ENCODE peak calls at places on chromosomes 16 and 17, in nine cellular contexts. One of them, this sample, is unnamed.

GRCh38 chr17:30379303-30380105 is 777 bp downstream of the CPD start:
- DNase-seq in PC-9: no peak
- DNase-seq in left ventricle myocardium inferior: peak; percentile 20
- DNase-seq in CD8-positive, alpha-beta T cell: no peak
- DNase-seq in transverse colon: peak; percentile 33
- DNase-seq in esophagus squamous epithelium: no peak
- DNase-seq in adrenal gland: peak; percentile 14
- DNase-seq in fibroblast of lung: no peak
- DNase-seq in thoracic aorta: no peak
- DNase-seq in this sample: peak; percentile 43

GRCh38 chr17:81153340-81153803 is 11.9 kb upstream of the PVALEF start:
- DNase-seq in PC-9: no peak
- DNase-seq in left ventricle myocardium inferior: no peak
- DNase-seq in CD8-positive, alpha-beta T cell: no peak
- DNase-seq in transverse colon: no peak
- DNase-seq in esophagus squamous epithelium: no peak
- DNase-seq in adrenal gland: peak; percentile 23
- DNase-seq in fibroblast of lung: peak; percentile 18
- DNase-seq in thoracic aorta: no peak
- DNase-seq in this sample: peak; percentile 24

GRCh38 chr16:11139624-11140375 is 116.2 kb downstream of the SOCS1 start:
- DNase-seq in PC-9: no peak
- DNase-seq in left ventricle myocardium inferior: no peak
- DNase-seq in CD8-positive, alpha-beta T cell: peak; percentile 41
- DNase-seq in transverse colon: no peak
- DNase-seq in esophagus squamous epithelium: no peak
- DNase-seq in adrenal gland: no peak
- DNase-seq in fibroblast of lung: no peak
- DNase-seq in thoracic aorta: no peak
- DNase-seq in this sample: no peak

GRCh38 chr16:74448990-74449389 is 27.7 kb upstream of the CLEC18B start:
- DNase-seq in PC-9: peak; percentile 80
- DNase-seq in left ventricle myocardium inferior: peak; percentile 63
- DNase-seq in CD8-positive, alpha-beta T cell: no peak
- DNase-seq in transverse colon: peak; percentile 56
- DNase-seq in esophagus squamous epithelium: no peak
- DNase-seq in adrenal gland: peak; percentile 77
- DNase-seq in fibroblast of lung: peak; percentile 98
- DNase-seq in thoracic aorta: peak; percentile 18
- DNase-seq in this sample: peak; percentile 74

GRCh38 chr17:41308251-41308917 is 725 bp downstream of the KRTAP16-1 start:
- DNase-seq in PC-9: no peak
- DNase-seq in left ventricle myocardium inferior: peak; percentile 58
- DNase-seq in CD8-positive, alpha-beta T cell: peak; percentile 95
- DNase-seq in transverse colon: peak; percentile 63
- DNase-seq in esophagus squamous epithelium: peak; percentile 41
- DNase-seq in adrenal gland: peak; percentile 8
- DNase-seq in fibroblast of lung: no peak
- DNase-seq in thoracic aorta: no peak
- DNase-seq in this sample: peak; percentile 51

GRCh38 chr17:8038954-8039610 is at the start of gene ALOX15B:
- DNase-seq in PC-9: no peak
- DNase-seq in left ventricle myocardium inferior: no peak
- DNase-seq in CD8-positive, alpha-beta T cell: no peak
- DNase-seq in transverse colon: peak; percentile 86
- DNase-seq in esophagus squamous epithelium: no peak
- DNase-seq in adrenal gland: no peak
- DNase-seq in fibroblast of lung: no peak
- DNase-seq in thoracic aorta: no peak
- DNase-seq in this sample: peak; percentile 85

GRCh38 chr16:85640606-85641005 is 27.5 kb downstream of the GSE1 start:
- DNase-seq in PC-9: no peak
- DNase-seq in left ventricle myocardium inferior: no peak
- DNase-seq in CD8-positive, alpha-beta T cell: no peak
- DNase-seq in transverse colon: no peak
- DNase-seq in esophagus squamous epithelium: no peak
- DNase-seq in adrenal gland: no peak
- DNase-seq in fibroblast of lung: no peak
- DNase-seq in thoracic aorta: no peak
- DNase-seq in this sample: no peak

GRCh38 chr17:8122391-8122922 is 1.4 kb downstream of the HES7 start:
- DNase-seq in PC-9: no peak
- DNase-seq in left ventricle myocardium inferior: no peak
- DNase-seq in CD8-positive, alpha-beta T cell: no peak
- DNase-seq in transverse colon: no peak
- DNase-seq in esophagus squamous epithelium: no peak
- DNase-seq in adrenal gland: no peak
- DNase-seq in fibroblast of lung: peak; percentile 66
- DNase-seq in thoracic aorta: no peak
- DNase-seq in this sample: no peak

GRCh38 chr17:52158450-52159042 is at the start of gene CA10:
- DNase-seq in PC-9: no peak
- DNase-seq in left ventricle myocardium inferior: no peak
- DNase-seq in CD8-positive, alpha-beta T cell: no peak
- DNase-seq in transverse colon: no peak
- DNase-seq in esophagus squamous epithelium: no peak
- DNase-seq in adrenal gland: no peak
- DNase-seq in fibroblast of lung: no peak
- DNase-seq in thoracic aorta: no peak
- DNase-seq in this sample: peak; percentile 59

GRCh38 chr17:51486885-51487520 is 226.7 kb downstream of the UTP18 start:
- DNase-seq in PC-9: no peak
- DNase-seq in left ventricle myocardium inferior: no peak
- DNase-seq in CD8-positive, alpha-beta T cell: no peak
- DNase-seq in transverse colon: no peak
- DNase-seq in esophagus squamous epithelium: no peak
- DNase-seq in adrenal gland: no peak
- DNase-seq in fibroblast of lung: no peak
- DNase-seq in thoracic aorta: no peak
- DNase-seq in this sample: no peak

GRCh38 chr16:29876186-29876577 is 13.2 kb upstream of the CDIPT start:
- DNase-seq in PC-9: no peak
- DNase-seq in left ventricle myocardium inferior: no peak
- DNase-seq in CD8-positive, alpha-beta T cell: no peak
- DNase-seq in transverse colon: no peak
- DNase-seq in esophagus squamous epithelium: no peak
- DNase-seq in adrenal gland: no peak
- DNase-seq in fibroblast of lung: no peak
- DNase-seq in thoracic aorta: no peak
- DNase-seq in this sample: no peak

GRCh38 chr16:77404823-77405222 is 30.0 kb downstream of the ADAMTS18 start:
- DNase-seq in PC-9: no peak
- DNase-seq in left ventricle myocardium inferior: no peak
- DNase-seq in CD8-positive, alpha-beta T cell: no peak
- DNase-seq in transverse colon: no peak
- DNase-seq in esophagus squamous epithelium: no peak
- DNase-seq in adrenal gland: no peak
- DNase-seq in fibroblast of lung: no peak
- DNase-seq in thoracic aorta: no peak
- DNase-seq in this sample: peak; percentile 17

GRCh38 chr16:50535506-50536257 is 12.5 kb upstream of the NKD1 start:
- DNase-seq in PC-9: no peak
- DNase-seq in left ventricle myocardium inferior: no peak
- DNase-seq in CD8-positive, alpha-beta T cell: no peak
- DNase-seq in transverse colon: no peak
- DNase-seq in esophagus squamous epithelium: no peak
- DNase-seq in adrenal gland: no peak
- DNase-seq in fibroblast of lung: no peak
- DNase-seq in thoracic aorta: no peak
- DNase-seq in this sample: peak; percentile 52

GRCh38 chr17:45270828-45271418 is 9.0 kb upstream of the SPATA32 start:
- DNase-seq in PC-9: no peak
- DNase-seq in left ventricle myocardium inferior: no peak
- DNase-seq in CD8-positive, alpha-beta T cell: peak; percentile 58
- DNase-seq in transverse colon: no peak
- DNase-seq in esophagus squamous epithelium: no peak
- DNase-seq in adrenal gland: no peak
- DNase-seq in fibroblast of lung: no peak
- DNase-seq in thoracic aorta: no peak
- DNase-seq in this sample: peak; percentile 85

GRCh38 chr16:15557258-15557657 is 85.7 kb downstream of the MARF1 start:
- DNase-seq in PC-9: no peak
- DNase-seq in left ventricle myocardium inferior: no peak
- DNase-seq in CD8-positive, alpha-beta T cell: no peak
- DNase-seq in transverse colon: no peak
- DNase-seq in esophagus squamous epithelium: no peak
- DNase-seq in adrenal gland: no peak
- DNase-seq in fibroblast of lung: no peak
- DNase-seq in thoracic aorta: no peak
- DNase-seq in this sample: no peak

GRCh38 chr17:16417896-16418683 is 2.7 kb downstream of the TRPV2 start:
- DNase-seq in PC-9: peak; percentile 47
- DNase-seq in left ventricle myocardium inferior: no peak
- DNase-seq in CD8-positive, alpha-beta T cell: no peak
- DNase-seq in transverse colon: no peak
- DNase-seq in esophagus squamous epithelium: no peak
- DNase-seq in adrenal gland: no peak
- DNase-seq in fibroblast of lung: peak; percentile 26
- DNase-seq in thoracic aorta: no peak
- DNase-seq in this sample: no peak

DNA sequence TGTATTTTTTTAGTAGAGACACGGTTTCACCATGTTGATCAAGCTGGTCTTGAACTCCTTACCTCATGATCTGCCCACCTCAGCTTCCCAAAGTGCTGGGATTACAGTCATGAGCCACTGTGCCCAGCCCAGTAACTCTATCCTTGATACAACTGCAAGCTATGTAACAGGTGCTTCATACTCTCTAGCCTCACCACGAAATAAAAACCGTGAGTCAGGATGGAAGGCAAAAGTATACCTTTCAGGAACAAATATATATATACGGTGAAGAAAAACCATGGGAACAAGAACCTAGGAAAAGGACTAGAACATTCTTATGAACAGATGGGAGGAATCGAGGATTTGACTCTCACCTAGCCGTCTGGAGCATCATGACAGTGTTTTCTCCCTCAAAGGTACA is 9.6 kb upstream of the FBF1 start:
- DNase-seq in PC-9: no peak
- DNase-seq in left ventricle myocardium inferior: no peak
- DNase-seq in CD8-positive, alpha-beta T cell: no peak
- DNase-seq in transverse colon: no peak
- DNase-seq in esophagus squamous epithelium: no peak
- DNase-seq in adrenal gland: no peak
- DNase-seq in fibroblast of lung: no peak
- DNase-seq in thoracic aorta: no peak
- DNase-seq in this sample: no peak
- H3K36me3 ChIP-seq in PC-9: peaks cover 47% of the 10 kb centered on the region
- H3K36me3 ChIP-seq in left ventricle myocardium inferior: peaks cover 99% of the 10 kb centered on the region
- H3K36me3 ChIP-seq in CD8-positive, alpha-beta T cell: peaks cover 42% of the 10 kb centered on the region
- H3K36me3 ChIP-seq in transverse colon: peaks cover 85% of the 10 kb centered on the region
- H3K36me3 ChIP-seq in esophagus squamous epithelium: peaks cover 42% of the 10 kb centered on the region
- H3K36me3 ChIP-seq in adrenal gland: peaks cover 99% of the 10 kb centered on the region
- H3K36me3 ChIP-seq in fibroblast of lung: peaks cover 8% of the 10 kb centered on the region
- H3K36me3 ChIP-seq in thoracic aorta: peaks cover 62% of the 10 kb centered on the region
- H3K36me3 ChIP-seq in this sample: peaks cover 100% of the 10 kb centered on the region

DNA sequence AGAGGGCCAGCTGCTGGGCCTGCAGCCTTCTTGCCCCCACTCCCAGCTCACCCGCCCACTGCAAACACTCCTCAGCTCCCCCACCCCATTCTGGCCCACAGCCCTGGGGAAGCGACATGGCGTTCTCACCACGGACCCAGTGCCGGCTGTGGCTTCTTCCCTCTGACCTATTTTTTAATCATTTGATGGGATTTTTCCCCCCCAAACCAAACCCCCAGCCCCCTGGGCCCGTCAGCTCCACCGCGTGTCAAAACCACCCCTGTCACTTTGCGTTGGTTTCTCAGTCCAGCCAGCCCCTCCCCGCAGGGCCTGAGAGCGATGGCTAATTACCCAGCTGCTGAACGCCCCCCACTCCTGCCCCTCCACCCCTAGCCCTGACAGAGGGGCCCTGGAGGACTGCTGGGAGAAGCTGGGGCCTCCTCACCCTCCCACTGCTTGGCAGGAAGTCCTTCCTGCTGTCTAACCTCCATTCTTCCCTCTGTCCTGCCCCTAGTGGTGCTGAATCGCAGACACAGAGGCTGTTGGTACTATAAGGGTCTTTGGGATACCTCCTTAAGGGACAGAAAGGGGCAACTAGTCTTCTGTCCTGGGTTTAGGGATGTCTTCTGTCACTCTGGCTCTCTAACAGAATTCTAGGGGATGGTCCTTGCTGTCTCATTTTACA is 7.5 kb upstream of the TBX21 start:
- DNase-seq in PC-9: no peak
- DNase-seq in left ventricle myocardium inferior: no peak
- DNase-seq in CD8-positive, alpha-beta T cell: no peak
- DNase-seq in transverse colon: no peak
- DNase-seq in esophagus squamous epithelium: no peak
- DNase-seq in adrenal gland: no peak
- DNase-seq in fibroblast of lung: no peak
- DNase-seq in thoracic aorta: no peak
- DNase-seq in this sample: no peak
- TF ChIP-seq CTCF in PC-9: no peak
- TF ChIP-seq CTCF in left ventricle myocardium inferior: no peak
- TF ChIP-seq CTCF in CD8-positive, alpha-beta T cell: no peak
- TF ChIP-seq CTCF in transverse colon: no peak
- TF ChIP-seq CTCF in esophagus squamous epithelium: no peak
- TF ChIP-seq CTCF in adrenal gland: no peak
- TF ChIP-seq CTCF in fibroblast of lung: peak; percentile 10
- TF ChIP-seq CTCF in thoracic aorta: no peak
- TF ChIP-seq CTCF in this sample: no peak

DNA sequence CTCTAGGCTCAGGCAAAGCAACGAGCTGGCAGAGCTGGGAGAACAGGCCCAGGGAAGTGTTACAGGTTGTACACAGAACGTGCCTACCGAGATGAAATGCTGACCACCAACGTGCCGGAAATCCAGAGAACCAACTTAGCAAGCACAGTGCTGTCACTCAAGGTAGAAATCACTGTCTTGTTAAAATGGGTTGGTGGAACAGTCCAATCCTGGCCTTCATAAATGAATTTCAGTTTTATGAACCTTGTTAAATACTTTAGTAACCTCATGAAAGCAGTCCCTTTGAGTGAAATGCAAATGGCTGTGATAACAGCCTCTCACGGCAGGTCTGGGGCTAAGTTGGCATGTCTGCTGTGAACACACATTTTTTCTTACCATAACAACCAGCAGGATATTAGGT is 29.0 kb downstream of the ETV4 start:
- DNase-seq in PC-9: no peak
- DNase-seq in left ventricle myocardium inferior: no peak
- DNase-seq in CD8-positive, alpha-beta T cell: no peak
- DNase-seq in transverse colon: no peak
- DNase-seq in esophagus squamous epithelium: no peak
- DNase-seq in adrenal gland: no peak
- DNase-seq in fibroblast of lung: no peak
- DNase-seq in thoracic aorta: no peak
- DNase-seq in this sample: no peak
- H3K27ac ChIP-seq in PC-9: no peak overlapping the region
- H3K27ac ChIP-seq in left ventricle myocardium inferior: peak overlapping the region; percentile 42
- H3K27ac ChIP-seq in CD8-positive, alpha-beta T cell: no peak overlapping the region
- H3K27ac ChIP-seq in transverse colon: no peak overlapping the region
- H3K27ac ChIP-seq in esophagus squamous epithelium: no peak overlapping the region
- H3K27ac ChIP-seq in adrenal gland: no peak overlapping the region
- H3K27ac ChIP-seq in fibroblast of lung: peak overlapping the region; percentile 7
- H3K27ac ChIP-seq in thoracic aorta: peak overlapping the region; percentile 39
- H3K27ac ChIP-seq in this sample: no peak overlapping the region

DNA sequence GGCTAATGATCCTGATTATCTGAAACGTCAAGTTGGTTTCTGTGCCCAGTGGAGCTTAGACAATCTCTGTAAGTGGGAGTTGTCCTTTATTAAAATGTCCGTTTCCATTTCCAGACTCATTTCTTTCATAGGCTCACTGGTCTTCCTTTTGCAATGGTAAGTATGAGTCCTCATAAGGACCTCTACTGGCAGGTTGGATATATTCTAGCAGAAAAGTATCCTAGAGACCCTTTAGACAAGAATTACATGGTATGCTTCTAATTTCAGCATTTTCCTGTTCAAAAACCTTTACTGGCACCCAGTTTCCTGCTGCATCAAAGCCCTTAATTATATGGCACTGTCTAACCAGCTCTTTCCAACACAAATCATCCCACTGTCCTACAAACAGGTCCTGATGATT is 28.1 kb upstream of the ARL2BP start:
- DNase-seq in PC-9: no peak
- DNase-seq in left ventricle myocardium inferior: no peak
- DNase-seq in CD8-positive, alpha-beta T cell: no peak
- DNase-seq in transverse colon: no peak
- DNase-seq in esophagus squamous epithelium: no peak
- DNase-seq in adrenal gland: no peak
- DNase-seq in fibroblast of lung: no peak
- DNase-seq in thoracic aorta: no peak
- DNase-seq in this sample: no peak
- H3K36me3 ChIP-seq in PC-9: peaks cover 72% of the 10 kb centered on the region
- H3K36me3 ChIP-seq in left ventricle myocardium inferior: peaks cover 98% of the 10 kb centered on the region
- H3K36me3 ChIP-seq in CD8-positive, alpha-beta T cell: peaks cover 57% of the 10 kb centered on the region
- H3K36me3 ChIP-seq in transverse colon: peaks cover 73% of the 10 kb centered on the region
- H3K36me3 ChIP-seq in esophagus squamous epithelium: peaks cover 10% of the 10 kb centered on the region
- H3K36me3 ChIP-seq in adrenal gland: peaks cover 75% of the 10 kb centered on the region
- H3K36me3 ChIP-seq in fibroblast of lung: peaks cover 15% of the 10 kb centered on the region
- H3K36me3 ChIP-seq in thoracic aorta: peaks cover 60% of the 10 kb centered on the region
- H3K36me3 ChIP-seq in this sample: peaks cover 14% of the 10 kb centered on the region